ENCODE peak calls at places on chromosomes 13 and 19, in four cellular contexts. M is NCI-H774, Q is ascending aorta, R is NCI-H1417. G is an unnamed sample.

GRCh38 chr13:43127827-43128226 is 104.4 kb downstream of the DNAJC15 start:
- DNase-seq in R (no peak), Q (no peak), M (no peak), G (no peak)

GRCh38 chr13:37540228-37540627 is 58.3 kb downstream of the POSTN start:
- DNase-seq in Q (no peak), R (no peak), M (no peak), G (no peak)

GRCh38 chr19:54063350-54064078 is at the start of gene VSTM1:
- DNase-seq in R (no peak), M (no peak), Q (no peak), G (no peak)

GRCh38 chr13:45737571-45738002 is 35.5 kb downstream of the CBY2 start:
- DNase-seq in R (no peak), Q (no peak), M (no peak), G (no peak)

GRCh38 chr19:917323-918151 is at the start of gene KISS1R:
- DNase-seq in M (peak), R (peak), Q (peak), G (no peak)

GRCh38 chr19:30060872-30061556 is 119.0 kb downstream of the URI1 start:
- DNase-seq in M (no peak), Q (peak), R (no peak), G (no peak)

GRCh38 chr19:36838784-36839324 is 667 bp upstream of the ZNF790 start:
- DNase-seq in R (no peak), M (peak), Q (no peak), G (no peak)

GRCh38 chr19:38062959-38063786 is 156.2 kb downstream of the SIPA1L3 start:
- DNase-seq in Q (no peak), R (peak), M (peak), G (no peak)

GRCh38 chr19:3162418-3163229 is 15.9 kb upstream of the S1PR4 start:
- DNase-seq in Q (no peak), M (no peak), R (no peak), G (no peak)

GRCh38 chr19:40804783-40805242 is 5.8 kb downstream of the EGLN2 start:
- DNase-seq in Q (no peak), R (no peak), M (no peak), G (no peak)

GRCh38 chr13:47251771-47252170 is 354.9 kb upstream of the HTR2A start:
- DNase-seq in R (no peak), M (no peak), Q (no peak), G (no peak)

GRCh38 chr19:52542984-52543664 is 15.7 kb downstream of the ZNF808 start:
- DNase-seq in M (no peak), R (no peak), Q (no peak), G (no peak)

GRCh38 chr19:31313291-31314030 is 35.8 kb downstream of the TSHZ3 start:
- DNase-seq in Q (no peak), M (no peak), R (no peak), G (no peak)

GRCh38 chr13:25192052-25192451 is 20.0 kb upstream of the AMER2 start:
- DNase-seq in M (no peak), Q (peak), R (no peak), G (no peak)

GRCh38 chr13:111429064-111429558 is 108.7 kb downstream of the TEX29 start:
- DNase-seq in Q (no peak), R (peak), M (peak), G (peak)

GRCh38 chr19:32824906-32825608 is 44.5 kb downstream of the SLC7A9 start:
- DNase-seq in R (peak), M (no peak), Q (no peak), G (no peak)

GRCh38 chr13:108877300-108877699 is 247.9 kb downstream of the MYO16 start:
- DNase-seq in R (no peak), M (no peak), Q (no peak), G (no peak)

GRCh38 chr13:39616087-39616694 is 13.2 kb upstream of the LHFPL6 start:
- DNase-seq in R (peak), M (peak), Q (peak), G (no peak)

GRCh38 chr19:8459520-8460260 is 14.9 kb downstream of the HNRNPM start:
- DNase-seq in M (no peak), R (no peak), Q (no peak), G (peak)